ENCODE peak calls at places on chromosomes 11 and 22, in five cellular contexts. F, Q, A, L and J are unnamed samples.

GRCh38 chr11:69518081-69518950 is 36.9 kb downstream of the LINC01488 start:
- DNase-seq in F (no peak), Q (no peak), A (no peak), L (no peak), J (no peak)

GRCh38 chr11:117520201-117520600 is 192.5 kb downstream of the CEP164 start:
- DNase-seq in F (no peak), Q (no peak), A (no peak), L (no peak), J (no peak)

GRCh38 chr22:44914026-44914721 is 95.6 kb downstream of the PHF21B start:
- DNase-seq in F (no peak), Q (no peak), A (no peak), L (no peak), J (no peak)

GRCh38 chr11:72629266-72629665 is 45.0 kb downstream of the PDE2A start:
- DNase-seq in F (no peak), Q (peak), A (peak), L (no peak), J (no peak)

GRCh38 chr22:30665786-30666185 is 1.9 kb downstream of the DUSP18 start:
- DNase-seq in F (no peak), Q (no peak), A (no peak), L (no peak), J (no peak)

GRCh38 chr22:30204742-30205111 is 41.8 kb downstream of the LIF start:
- DNase-seq in F (no peak), Q (no peak), A (peak), L (no peak), J (no peak)

GRCh38 chr11:77381749-77382693 is 80.5 kb upstream of the GDPD4 start:
- DNase-seq in F (no peak), Q (no peak), A (peak), L (no peak), J (no peak)

GRCh38 chr11:105265859-105266258 is 126.3 kb upstream of the CARD18 start:
- DNase-seq in F (no peak), Q (no peak), A (no peak), L (no peak), J (no peak)

GRCh38 chr11:129639300-129639699 is 176.3 kb upstream of the TMEM45B start:
- DNase-seq in F (peak), Q (no peak), A (no peak), L (no peak), J (no peak)

GRCh38 chr11:79564288-79564925 is 123.6 kb upstream of the TENM4 start:
- DNase-seq in F (no peak), Q (no peak), A (no peak), L (no peak), J (no peak)

GRCh38 chr11:2512431-2513407 is 67.9 kb downstream of the KCNQ1 start:
- DNase-seq in F (no peak), Q (no peak), A (no peak), L (peak), J (peak)

GRCh38 chr11:66686801-66687750 is 9.4 kb upstream of the RBM4B start:
- DNase-seq in F (no peak), Q (no peak), A (peak), L (no peak), J (no peak)

GRCh38 chr11:108732395-108732794 is 67.5 kb downstream of the DDX10 start:
- DNase-seq in F (no peak), Q (no peak), A (no peak), L (no peak), J (no peak)

GRCh38 chr22:35102663-35103062 is 36.7 kb downstream of the ISX start:
- DNase-seq in F (no peak), Q (no peak), A (no peak), L (no peak), J (peak)

GRCh38 chr11:110131386-110132123 is 38.4 kb downstream of the ZC3H12C start:
- DNase-seq in F (no peak), Q (no peak), A (peak), L (no peak), J (no peak)

GRCh38 chr11:77413850-77414249 is 60.0 kb downstream of the PAK1 start:
- DNase-seq in F (no peak), Q (no peak), A (no peak), L (no peak), J (no peak)

GRCh38 chr11:118113031-118113430 is 26.3 kb upstream of the SMIM35 start:
- DNase-seq in F (no peak), Q (no peak), A (no peak), L (no peak), J (no peak)

GRCh38 chr11:44032304-44033085 is 15.3 kb upstream of the ACCSL start:
- DNase-seq in F (no peak), Q (peak), A (no peak), L (no peak), J (peak)

GRCh38 chr11:134555510-134555909 is 143.5 kb upstream of the B3GAT1 start:
- DNase-seq in F (no peak), Q (no peak), A (no peak), L (no peak), J (no peak)

GRCh38 chr11:64747961-64748715 is 4.2 kb upstream of the RASGRP2 start:
- DNase-seq in F (no peak), Q (no peak), A (no peak), L (no peak), J (no peak)

GRCh38 chr22:24822471-24822870 is 16.5 kb downstream of the SGSM1 start:
- DNase-seq in F (no peak), Q (no peak), A (peak), L (no peak), J (no peak)

GRCh38 chr11:102322560-102322959 is 5.3 kb downstream of the BIRC3 start:
- DNase-seq in F (no peak), Q (no peak), A (no peak), L (no peak), J (no peak)

GRCh38 chr11:12007769-12008737 is at the start of gene DKK3:
- DNase-seq in F (peak), Q (no peak), A (no peak), L (no peak), J (peak)

GRCh38 chr22:38412435-38413084 is 42.4 kb downstream of the KCNJ4 start:
- DNase-seq in F (peak), Q (no peak), A (no peak), L (no peak), J (peak)

GRCh38 chr11:63847363-63847762 is 8.5 kb downstream of the MARK2 start:
- DNase-seq in F (no peak), Q (no peak), A (no peak), L (no peak), J (no peak)

GRCh38 chr11:20031155-20032001 is 128.9 kb downstream of the DBX1 start:
- DNase-seq in F (no peak), Q (no peak), A (no peak), L (no peak), J (no peak)

GRCh38 chr11:99351620-99352019 is 330.9 kb downstream of the CNTN5 start:
- DNase-seq in F (no peak), Q (no peak), A (peak), L (no peak), J (no peak)

GRCh38 chr11:90113541-90113940 is 20.9 kb upstream of the NAALAD2 start:
- DNase-seq in F (no peak), Q (no peak), A (peak), L (no peak), J (no peak)

GRCh38 chr11:35352107-35352888 is 67.1 kb downstream of the SLC1A2 start:
- DNase-seq in F (no peak), Q (no peak), A (no peak), L (no peak), J (no peak)

GRCh38 chr11:10818594-10818993 is 9.9 kb upstream of the EIF4G2 start:
- DNase-seq in F (no peak), Q (no peak), A (no peak), L (no peak), J (no peak)

GRCh38 chr11:126790550-126790981 is 210.0 kb downstream of the KIRREL3 start:
- DNase-seq in F (no peak), Q (peak), A (no peak), L (no peak), J (peak)

GRCh38 chr11:46198873-46199250 is 77.6 kb upstream of the PHF21A start:
- DNase-seq in F (no peak), Q (peak), A (no peak), L (no peak), J (peak)

GRCh38 chr22:25651332-25651731 is 86.9 kb downstream of the GRK3 start:
- DNase-seq in F (no peak), Q (no peak), A (peak), L (no peak), J (no peak)

GRCh38 chr22:45227645-45228400 is 12.9 kb downstream of the KIAA0930 start:
- DNase-seq in F (no peak), Q (peak), A (no peak), L (no peak), J (no peak)

GRCh38 chr11:64868904-64869570 is 9.4 kb downstream of the EHD1 start:
- DNase-seq in F (no peak), Q (no peak), A (no peak), L (no peak), J (no peak)

GRCh38 chr11:68398870-68399865 is 61.4 kb upstream of the PPP6R3 start:
- DNase-seq in F (no peak), Q (no peak), A (peak), L (no peak), J (no peak)

GRCh38 chr22:26616650-26617049 is 1.2 kb downstream of the CRYBB1 start:
- DNase-seq in F (no peak), Q (no peak), A (no peak), L (no peak), J (no peak)

GRCh38 chr22:23127788-23128187 is 14.0 kb downstream of the RSPH14 start:
- DNase-seq in F (no peak), Q (no peak), A (no peak), L (no peak), J (no peak)

GRCh38 chr22:48703265-48703941 is 1124.3 kb downstream of the BRD1 start:
- DNase-seq in F (no peak), Q (peak), A (no peak), L (no peak), J (no peak)